ENCODE peak calls at places on chromosomes 11 and 22, in four cellular contexts. One of them, this sample, is unnamed.

GRCh38 chr11:71325418-71326327 is 73.3 kb upstream of the SHANK2 start:
- DNase-seq in SK-N-SH: no peak
- DNase-seq in HEK293T: no peak
- DNase-seq in naive thymus-derived CD4-positive, alpha-beta T cell: no peak
- DNase-seq in this sample: no peak

GRCh38 chr11:72981067-72981466 is 161.1 kb downstream of the FCHSD2 start:
- DNase-seq in SK-N-SH: no peak
- DNase-seq in HEK293T: no peak
- DNase-seq in naive thymus-derived CD4-positive, alpha-beta T cell: no peak
- DNase-seq in this sample: no peak

GRCh38 chr11:11416917-11417316 is 63.9 kb upstream of the CSNK2A3 start:
- DNase-seq in SK-N-SH: no peak
- DNase-seq in HEK293T: no peak
- DNase-seq in naive thymus-derived CD4-positive, alpha-beta T cell: no peak
- DNase-seq in this sample: no peak

GRCh38 chr22:32650553-32651345 is 150.8 kb upstream of the TIMP3 start:
- DNase-seq in SK-N-SH: no peak
- DNase-seq in HEK293T: no peak
- DNase-seq in naive thymus-derived CD4-positive, alpha-beta T cell: no peak
- DNase-seq in this sample: no peak

GRCh38 chr11:120022617-120023016 is 115.3 kb downstream of the TRIM29 start:
- DNase-seq in SK-N-SH: no peak
- DNase-seq in HEK293T: no peak
- DNase-seq in naive thymus-derived CD4-positive, alpha-beta T cell: no peak
- DNase-seq in this sample: no peak

GRCh38 chr22:29879738-29880137 is 3.2 kb upstream of the MTMR3 start:
- DNase-seq in SK-N-SH: peak
- DNase-seq in HEK293T: peak
- DNase-seq in naive thymus-derived CD4-positive, alpha-beta T cell: no peak
- DNase-seq in this sample: no peak

GRCh38 chr22:50027639-50028537 is 15.3 kb upstream of the IL17REL start:
- DNase-seq in SK-N-SH: peak
- DNase-seq in HEK293T: no peak
- DNase-seq in naive thymus-derived CD4-positive, alpha-beta T cell: peak
- DNase-seq in this sample: no peak

GRCh38 chr11:126969865-126970479 is 30.6 kb downstream of the KIRREL3 start:
- DNase-seq in SK-N-SH: peak
- DNase-seq in HEK293T: peak
- DNase-seq in naive thymus-derived CD4-positive, alpha-beta T cell: no peak
- DNase-seq in this sample: no peak

GRCh38 chr11:118530683-118531596 is at the start of gene TMEM25:
- DNase-seq in SK-N-SH: peak
- DNase-seq in HEK293T: peak
- DNase-seq in naive thymus-derived CD4-positive, alpha-beta T cell: peak
- DNase-seq in this sample: no peak

GRCh38 chr11:11403763-11404725 is 51.0 kb upstream of the CSNK2A3 start:
- DNase-seq in SK-N-SH: no peak
- DNase-seq in HEK293T: no peak
- DNase-seq in naive thymus-derived CD4-positive, alpha-beta T cell: no peak
- DNase-seq in this sample: no peak

GRCh38 chr22:44399906-44400762 is 87.4 kb upstream of the SHISAL1 start:
- DNase-seq in SK-N-SH: peak
- DNase-seq in HEK293T: no peak
- DNase-seq in naive thymus-derived CD4-positive, alpha-beta T cell: no peak
- DNase-seq in this sample: no peak

GRCh38 chr22:32058656-32059280 is 15.7 kb downstream of the SLC5A1 start:
- DNase-seq in SK-N-SH: no peak
- DNase-seq in HEK293T: no peak
- DNase-seq in naive thymus-derived CD4-positive, alpha-beta T cell: no peak
- DNase-seq in this sample: no peak

GRCh38 chr11:34570584-34570983 is 50.3 kb upstream of the EHF start:
- DNase-seq in SK-N-SH: peak
- DNase-seq in HEK293T: no peak
- DNase-seq in naive thymus-derived CD4-positive, alpha-beta T cell: no peak
- DNase-seq in this sample: no peak

GRCh38 chr11:2268911-2269600 is 1.3 kb downstream of the ASCL2 start:
- DNase-seq in SK-N-SH: peak
- DNase-seq in HEK293T: peak
- DNase-seq in naive thymus-derived CD4-positive, alpha-beta T cell: peak
- DNase-seq in this sample: no peak

This sample was measured in cortex of kidney.